ENCODE peak calls at places on chromosomes 3 and 15, in six cellular contexts. G, V, X, D, F and N are unnamed samples.

GRCh38 chr3:111069974-111070751 is 1.5 kb upstream of the NECTIN3 start:
- DNase-seq in X (no peak), V (peak), D (peak), F (no peak), G (no peak), N (peak)

GRCh38 chr3:123122525-123123315 is 55.9 kb downstream of the PDIA5 start:
- DNase-seq in D (peak), X (no peak), V (no peak), F (no peak), G (no peak), N (peak)

GRCh38 chr3:187963677-187964385 is 190.1 kb upstream of the LPP start:
- DNase-seq in V (no peak), G (no peak), X (no peak), D (no peak), F (no peak), N (no peak)

GRCh38 chr3:140250945-140251344 is 316.0 kb downstream of the CLSTN2 start:
- DNase-seq in X (no peak), G (no peak), F (no peak), D (no peak), V (no peak), N (no peak)

GRCh38 chr15:42490246-42490742 is 647 bp downstream of the ZNF106 start:
- DNase-seq in F (no peak), V (no peak), G (no peak), D (peak), X (no peak), N (peak)

GRCh38 chr3:138688871-138689299 is 80.3 kb downstream of the FAIM start:
- DNase-seq in F (no peak), X (no peak), D (no peak), V (no peak), G (no peak), N (no peak)

GRCh38 chr3:11717768-11718581 is 74.3 kb upstream of the VGLL4 start:
- DNase-seq in G (no peak), X (no peak), F (no peak), V (no peak), D (peak), N (peak)

GRCh38 chr3:161818106-161818505 is 321.5 kb downstream of the OTOL1 start:
- DNase-seq in D (no peak), G (no peak), V (peak), X (no peak), F (no peak), N (no peak)

GRCh38 chr3:138042043-138042442 is 32.1 kb downstream of the CLDN18 start:
- DNase-seq in D (peak), F (no peak), G (no peak), X (no peak), V (no peak), N (peak)

GRCh38 chr15:77481670-77482069 is 61.0 kb downstream of the HMG20A start:
- DNase-seq in X (no peak), G (no peak), D (peak), V (no peak), F (no peak), N (no peak)

GRCh38 chr3:139006051-139006716 is at the start of gene PRR23A:
- DNase-seq in D (no peak), V (no peak), X (no peak), G (no peak), F (no peak), N (no peak)

GRCh38 chr15:38578626-38579025 is 14.0 kb upstream of the RASGRP1 start:
- DNase-seq in G (no peak), F (no peak), D (no peak), V (no peak), X (no peak), N (no peak)

GRCh38 chr3:150890320-150890719 is 14.9 kb downstream of the MINDY4B start:
- DNase-seq in G (no peak), D (peak), F (no peak), X (no peak), V (no peak), N (peak)

GRCh38 chr3:125960066-125960424 is 8.9 kb upstream of the ROPN1B start:
- DNase-seq in G (no peak), X (peak), V (no peak), D (no peak), F (no peak), N (no peak)

GRCh38 chr3:73846951-73847350 is 222.2 kb upstream of the PDZRN3 start:
- DNase-seq in V (peak), X (no peak), F (no peak), G (no peak), D (no peak), N (no peak)

DNA sequence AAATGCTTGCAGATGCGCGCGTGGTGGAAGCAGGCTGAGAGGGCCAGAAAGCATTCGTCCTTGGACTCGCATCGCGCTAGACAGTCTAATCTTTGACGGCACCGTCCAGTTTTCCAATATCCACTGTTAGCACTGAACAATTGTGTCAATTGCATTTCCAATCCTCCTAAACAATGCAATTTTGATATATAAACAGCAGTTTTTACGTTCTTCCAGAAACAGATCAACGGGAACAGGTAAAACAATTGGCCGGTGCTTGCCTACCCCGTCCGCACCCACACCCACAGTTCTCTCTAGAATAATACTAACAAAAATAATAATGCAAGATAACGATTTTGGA is 17.2 kb downstream of the CPN2 start:
- DNase-seq in V (no peak), G (no peak), X (no peak), F (no peak), D (no peak), N (no peak)
- H2BK15ac ChIP-seq in V (no peak), G (no peak), X (no peak), F (no peak), D (no peak), N (no peak)

GRCh38 chr3:40521254-40521653 is 3.5 kb upstream of the ZNF621 start:
- DNase-seq in D (no peak), X (no peak), V (no peak), F (no peak), G (no peak), N (no peak)
- H2BK15ac ChIP-seq in D (no peak), X (no peak), V (no peak), F (no peak), G (no peak), N (no peak)

GRCh38 chr15:63453181-63453905 is 51.0 kb upstream of the USP3 start:
- DNase-seq in G (no peak), F (no peak), V (no peak), X (no peak), D (no peak), N (no peak)
- H2BK15ac ChIP-seq in G (no peak), F (no peak), V (no peak), X (no peak), D (no peak), N (no peak)

DNA sequence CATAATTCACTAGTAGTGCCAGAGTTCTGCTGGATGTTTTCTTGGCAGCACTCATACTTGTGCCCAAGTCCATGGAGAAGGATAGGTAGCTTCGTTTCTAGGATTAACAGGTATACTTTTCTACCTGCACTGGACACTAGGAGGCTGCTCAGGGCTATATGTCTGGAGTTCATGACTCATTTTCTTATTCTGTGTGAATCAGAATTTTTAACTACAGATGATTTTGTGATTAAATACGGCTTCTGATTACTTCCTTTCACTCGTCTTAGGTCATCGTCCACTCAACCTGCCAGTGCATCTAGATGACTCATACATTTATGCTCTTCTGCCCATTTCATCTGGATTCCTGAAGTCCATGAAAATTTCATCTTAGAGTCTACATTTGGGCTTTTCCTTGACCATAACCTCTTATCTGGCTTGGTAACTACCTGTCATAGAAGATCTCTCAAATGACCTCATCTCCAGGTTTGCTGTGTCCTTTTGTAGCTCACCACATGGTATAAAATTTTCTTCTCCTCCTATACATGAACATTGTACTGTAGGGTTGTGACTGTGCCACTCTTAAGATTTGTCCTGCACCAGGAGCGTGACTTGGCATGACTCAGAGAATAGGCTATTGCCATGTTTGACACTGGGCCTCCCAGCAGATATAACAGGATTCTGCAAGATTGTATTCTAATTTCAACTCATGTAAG is 66.7 kb upstream of the GCSAM start:
- DNase-seq in D (no peak), X (no peak), F (no peak), G (no peak), V (no peak), N (peak)
- H2BK15ac ChIP-seq in D (no peak), X (no peak), F (no peak), G (no peak), V (no peak), N (no peak)

GRCh38 chr3:146390967-146391366 is 78.4 kb downstream of the PLSCR2 start:
- DNase-seq in D (peak), F (no peak), V (no peak), G (no peak), X (no peak), N (peak)

GRCh38 chr3:146395164-146395563 is 74.2 kb downstream of the PLSCR2 start:
- DNase-seq in F (no peak), D (no peak), X (no peak), V (no peak), G (no peak), N (no peak)

GRCh38 chr3:146396792-146397191 is 72.6 kb downstream of the PLSCR2 start:
- DNase-seq in F (no peak), G (no peak), V (no peak), D (no peak), X (no peak), N (no peak)
- H2BK15ac ChIP-seq in F (no peak), G (no peak), V (no peak), D (no peak), X (no peak), N (no peak)